ENCODE peak calls at places on chromosomes 12 and 14, in five cellular contexts. D is cerebellar nuclear complex; M is fibroblast of lung; J is T47D; A is stimulated activated CD4-positive, alpha-beta T cell treated with anti-CD3 and anti-CD28 coated beads, Interleukin-4, amount 100 ng/mL, for 48 hours. K is an unnamed sample.

GRCh38 chr14:74621556-74621955 is 9.5 kb upstream of the LTBP2 start:
- DNase-seq in A (no peak), M (no peak), D (no peak), J (no peak), K (no peak)

GRCh38 chr12:110269622-110270124 is 11.4 kb upstream of the ATP2A2 start:
- DNase-seq in A (no peak), J (peak), D (no peak), M (peak), K (peak)

GRCh38 chr12:953776-954175 is 4.3 kb upstream of the RAD52 start:
- DNase-seq in A (peak), M (peak), J (no peak), D (no peak), K (no peak)

GRCh38 chr14:104741803-104742251 is 11.1 kb upstream of the SIVA1 start:
- DNase-seq in M (no peak), A (no peak), J (no peak), D (no peak), K (no peak)

GRCh38 chr12:117061555-117062079 is 37.6 kb downstream of the TESC start:
- DNase-seq in J (no peak), M (no peak), D (no peak), A (no peak), K (no peak)

GRCh38 chr14:31420013-31420318 is 384 bp downstream of the HEATR5A start:
- DNase-seq in D (no peak), A (no peak), M (no peak), J (peak), K (no peak)

GRCh38 chr12:52230364-52231281 is 2.4 kb upstream of the KRT7 start:
- DNase-seq in M (peak), J (peak), D (no peak), A (no peak), K (no peak)

GRCh38 chr12:67425394-67425793 is 156.2 kb downstream of the CAND1 start:
- DNase-seq in A (no peak), D (no peak), J (no peak), M (no peak), K (no peak)

GRCh38 chr14:49581961-49582210 is 4.3 kb downstream of the RPS29 start:
- DNase-seq in M (no peak), D (no peak), A (no peak), J (no peak), K (no peak)

GRCh38 chr12:91894911-91895310 is 250.7 kb downstream of the BTG1 start:
- DNase-seq in J (no peak), D (no peak), A (no peak), M (no peak), K (no peak)